ENCODE peak calls at places on chromosomes 11 and 22, in nine cellular contexts. N is fibroblast of lung, X is heart left ventricle, U is tibial artery, J is cardiac muscle cell, A is GM12878, K is RWPE1, H is heart right ventricle, Y is Caco-2. Z is an unnamed sample.

GRCh38 chr11:116835042-116835772 is 2.2 kb downstream of the APOA1 start:
- DNase-seq in X (no peak), K (no peak), N (no peak), J (no peak), H (no peak), U (no peak), Y (no peak), A (no peak), Z (no peak)

GRCh38 chr22:24728790-24729637 is 45.5 kb downstream of the PIWIL3 start:
- DNase-seq in Y (peak), U (no peak), A (no peak), K (no peak), X (peak), J (peak), H (peak), N (peak), Z (peak)

GRCh38 chr11:2103666-2104523 is 35.3 kb downstream of the IGF2 start:
- DNase-seq in X (no peak), H (no peak), N (no peak), U (peak), Y (no peak), A (no peak), J (no peak), K (no peak), Z (no peak)

GRCh38 chr11:22244986-22245592 is 52.2 kb downstream of the ANO5 start:
- DNase-seq in K (peak), N (peak), Y (peak), H (peak), U (no peak), J (peak), A (no peak), X (no peak), Z (peak)

GRCh38 chr22:45804319-45804985 is 132.8 kb downstream of the ATXN10 start:
- DNase-seq in K (no peak), J (no peak), U (no peak), H (no peak), A (no peak), X (no peak), Y (no peak), N (peak), Z (no peak)

GRCh38 chr11:95680169-95680929 is 109.2 kb downstream of the FAM76B start:
- DNase-seq in X (no peak), H (no peak), Y (peak), N (peak), U (no peak), A (no peak), J (no peak), K (no peak), Z (peak)

GRCh38 chr11:102709211-102709980 is 3.8 kb upstream of the MMP27 start:
- DNase-seq in A (no peak), X (no peak), N (no peak), H (no peak), U (no peak), K (no peak), Y (no peak), J (no peak), Z (no peak)

GRCh38 chr11:92879086-92879485 is 90.4 kb upstream of the MTNR1B start:
- DNase-seq in A (no peak), X (no peak), K (no peak), H (no peak), N (no peak), Y (no peak), U (no peak), J (no peak), Z (no peak)

GRCh38 chr22:49838771-49839717 is 11.4 kb upstream of the BRD1 start:
- DNase-seq in U (no peak), Y (no peak), A (peak), J (no peak), K (no peak), N (peak), X (no peak), H (no peak), Z (no peak)

GRCh38 chr11:64489831-64490441 is 101.1 kb upstream of the SLC22A12 start:
- DNase-seq in H (peak), N (peak), Y (peak), A (no peak), J (peak), U (no peak), X (peak), K (peak), Z (peak)

GRCh38 chr11:79332017-79332416 is 108.8 kb downstream of the TENM4 start:
- DNase-seq in X (peak), U (no peak), K (no peak), Y (no peak), A (no peak), H (no peak), J (no peak), N (peak), Z (no peak)

GRCh38 chr11:43419460-43419859 is 60.7 kb downstream of the TTC17 start:
- DNase-seq in J (peak), Y (peak), X (no peak), N (peak), A (no peak), U (no peak), H (no peak), K (peak), Z (peak)

GRCh38 chr11:10488121-10488580 is 33.1 kb downstream of the AMPD3 start:
- DNase-seq in U (no peak), N (peak), J (no peak), K (peak), H (no peak), A (no peak), X (no peak), Y (no peak), Z (no peak)

GRCh38 chr11:8098879-8099278 is 17.9 kb downstream of the TUB start:
- DNase-seq in U (no peak), K (no peak), A (no peak), H (no peak), Y (no peak), J (no peak), X (peak), N (peak), Z (peak)

GRCh38 chr11:1150769-1151365 is 6.9 kb upstream of the MUC5AC start:
- DNase-seq in X (no peak), U (peak), A (no peak), J (no peak), K (no peak), H (peak), Y (no peak), N (peak), Z (peak)

GRCh38 chr11:8906629-8907028 is 4.4 kb upstream of the AKIP1 start:
- DNase-seq in N (peak), A (no peak), X (no peak), K (peak), J (no peak), U (no peak), H (no peak), Y (no peak), Z (peak)

GRCh38 chr22:23058063-23058462 is 12.3 kb upstream of the GNAZ start:
- DNase-seq in H (no peak), U (no peak), A (no peak), N (no peak), X (no peak), J (no peak), K (no peak), Y (no peak), Z (no peak)

GRCh38 chr11:122202951-122203456 is 87.0 kb upstream of the BLID start:
- DNase-seq in H (peak), A (no peak), X (peak), J (peak), N (peak), Y (peak), U (peak), K (peak), Z (peak)

GRCh38 chr11:1157645-1158591 is at the start of gene MUC5AC:
- DNase-seq in Y (no peak), N (no peak), X (no peak), H (peak), A (no peak), U (peak), K (no peak), J (no peak), Z (no peak)

GRCh38 chr11:69358398-69359080 is 64.6 kb downstream of the MYEOV start:
- DNase-seq in N (no peak), U (peak), K (no peak), A (no peak), J (no peak), H (no peak), Y (no peak), X (no peak), Z (no peak)

GRCh38 chr11:120682866-120683265 is 171.3 kb downstream of the GRIK4 start:
- DNase-seq in U (no peak), A (no peak), X (no peak), N (peak), Y (no peak), K (no peak), H (no peak), J (no peak), Z (no peak)

GRCh38 chr11:119359365-119360229 is 13.1 kb upstream of the MFRP start:
- DNase-seq in J (no peak), X (no peak), A (no peak), Y (no peak), H (no peak), U (no peak), N (no peak), K (no peak), Z (no peak)

GRCh38 chr11:123443851-123444623 is 14.0 kb downstream of the GRAMD1B start:
- DNase-seq in H (no peak), J (no peak), K (no peak), X (no peak), A (no peak), U (no peak), Y (no peak), N (no peak), Z (no peak)

GRCh38 chr11:35398881-35399280 is 20.5 kb downstream of the SLC1A2 start:
- DNase-seq in Y (no peak), K (no peak), H (no peak), A (no peak), X (no peak), J (no peak), U (no peak), N (no peak), Z (no peak)

GRCh38 chr11:9211322-9211721 is 53.8 kb downstream of the DENND5A start:
- DNase-seq in Y (no peak), U (no peak), H (no peak), A (no peak), X (no peak), N (no peak), J (no peak), K (no peak), Z (no peak)

GRCh38 chr11:65434667-65435179 is 12.1 kb downstream of the NEAT1 start:
- DNase-seq in H (no peak), X (no peak), K (no peak), J (no peak), A (no peak), U (no peak), N (no peak), Y (no peak), Z (no peak)

GRCh38 chr11:5046754-5047330 is 516 bp downstream of the OR52J3 start:
- DNase-seq in U (no peak), X (no peak), K (no peak), Y (no peak), A (no peak), J (no peak), H (no peak), N (no peak), Z (no peak)

GRCh38 chr22:30605449-30606110 is 1.4 kb upstream of the TCN2 start:
- DNase-seq in N (peak), U (peak), X (no peak), A (no peak), H (peak), J (peak), K (peak), Y (peak), Z (peak)

GRCh38 chr22:31575190-31575589 is 78.9 kb downstream of the SFI1 start:
- DNase-seq in X (no peak), K (no peak), J (no peak), N (no peak), H (no peak), A (no peak), Y (no peak), U (no peak), Z (no peak)

GRCh38 chr11:111221208-111221607 is 24.3 kb upstream of the POU2AF2 start:
- DNase-seq in Y (no peak), A (no peak), J (no peak), N (no peak), X (no peak), H (no peak), U (no peak), K (no peak), Z (no peak)

GRCh38 chr11:35246725-35247124 is 107.8 kb downstream of the CD44 start:
- DNase-seq in U (no peak), A (no peak), K (no peak), X (peak), N (peak), J (peak), Y (no peak), H (no peak), Z (no peak)

GRCh38 chr11:76664578-76665061 is 5.9 kb downstream of the LRRC32 start:
- DNase-seq in J (no peak), N (no peak), X (peak), Y (no peak), K (no peak), A (no peak), H (no peak), U (peak), Z (no peak)

GRCh38 chr11:73416711-73417265 is 40.6 kb downstream of the RELT start:
- DNase-seq in U (no peak), J (no peak), H (no peak), N (no peak), K (no peak), Y (no peak), X (no peak), A (no peak), Z (no peak)

GRCh38 chr11:123590296-123590912 is 64.0 kb downstream of the SCN3B start:
- DNase-seq in H (no peak), Y (no peak), A (no peak), X (peak), N (peak), U (no peak), J (no peak), K (peak), Z (peak)

GRCh38 chr22:40479126-40479800 is 108.9 kb downstream of the SGSM3 start:
- DNase-seq in X (no peak), K (no peak), H (no peak), N (no peak), U (no peak), A (no peak), Y (no peak), J (no peak), Z (no peak)
- TF ChIP-seq CTCF in X (no peak), K (no peak), H (peak), N (no peak), U (no peak), A (no peak), Y (no peak), J (no peak), Z (no peak)

GRCh38 chr22:37045958-37046357 is 5.6 kb upstream of the KCTD17 start:
- DNase-seq in H (no peak), X (no peak), A (no peak), J (peak), K (no peak), U (no peak), Y (no peak), N (peak), Z (peak)
- TF ChIP-seq CTCF in H (peak), X (peak), A (peak), J (peak), K (no peak), U (no peak), Y (peak), N (peak), Z (peak)

GRCh38 chr11:15852179-15852578 is 504.2 kb downstream of the SOX6 start:
- DNase-seq in K (peak), J (no peak), U (no peak), H (no peak), X (no peak), Y (peak), A (no peak), N (no peak), Z (peak)
- TF ChIP-seq CTCF in K (peak), J (peak), U (no peak), H (peak), X (peak), Y (peak), A (peak), N (peak), Z (peak)

DNA sequence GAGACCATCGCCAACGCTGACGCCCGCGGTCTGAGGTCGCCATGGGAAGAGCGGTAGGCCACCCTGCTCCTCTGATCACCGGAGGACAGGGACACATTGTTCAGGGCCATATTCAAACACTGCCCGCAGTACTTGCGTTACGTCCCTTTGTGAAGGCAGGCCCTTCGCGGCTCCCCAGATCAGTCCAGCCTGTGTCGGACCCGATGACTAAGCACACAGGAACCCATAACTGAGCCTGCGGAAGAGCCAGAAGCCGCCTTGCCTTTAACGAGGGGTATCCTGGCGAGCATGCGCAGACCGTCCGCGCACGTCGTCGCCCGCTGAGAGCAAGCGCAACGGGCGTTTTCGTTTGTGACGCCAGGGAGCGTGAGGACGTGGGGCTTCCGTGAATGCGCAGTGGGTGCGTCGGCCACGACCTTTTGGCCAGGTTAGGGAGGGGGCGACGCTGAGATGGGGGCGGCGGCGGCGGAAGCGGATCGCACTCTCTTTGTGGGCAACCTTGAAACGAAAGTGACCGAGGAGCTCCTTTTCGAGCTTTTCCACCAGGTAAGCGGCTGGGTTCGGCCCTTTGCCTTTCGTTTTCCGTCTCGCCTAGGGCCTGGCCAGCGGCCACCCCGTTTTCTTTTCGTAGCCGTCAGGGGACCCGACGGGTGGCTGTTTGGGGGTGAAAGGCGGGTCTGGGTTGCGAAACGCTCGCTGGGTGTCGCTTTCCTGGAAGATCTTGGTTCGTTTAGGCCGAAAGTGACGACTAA is at the start of the genes C11orf71 and RBM7:
- DNase-seq in J (peak), A (peak), H (peak), N (peak), U (peak), X (peak), K (peak), Y (peak), Z (peak)
- TF ChIP-seq CTCF in J (no peak), A (peak), H (no peak), N (peak), U (peak), X (no peak), K (no peak), Y (no peak), Z (no peak)

DNA sequence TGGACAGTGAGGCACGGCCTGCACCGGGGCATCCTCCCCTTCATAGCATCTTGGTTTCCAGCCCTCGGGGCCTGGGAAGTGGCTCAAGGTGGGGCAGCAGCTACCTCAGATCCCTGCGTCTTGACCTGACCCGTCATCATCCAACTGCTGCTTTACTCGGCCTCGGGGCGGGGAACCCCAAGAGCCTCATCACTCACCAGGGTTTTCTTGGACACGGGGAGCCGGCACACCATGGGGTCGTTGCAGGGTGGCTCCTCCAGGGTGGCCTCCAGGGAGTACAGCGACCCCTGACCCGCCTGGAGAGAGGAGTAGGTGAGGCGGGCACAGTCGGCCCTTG is 651 bp downstream of the CTSF start:
- DNase-seq in J (no peak), K (no peak), Y (no peak), X (no peak), A (no peak), H (no peak), N (no peak), U (no peak), Z (no peak)
- TF ChIP-seq CTCF in J (no peak), K (no peak), Y (no peak), X (no peak), A (no peak), H (no peak), N (no peak), U (no peak), Z (no peak)

Z was measured in brain microvascular endothelial cell.